ENCODE peak calls at places on chromosomes 16 and 17, in eight cellular contexts. One of them, this sample, is unnamed.

GRCh38 chr16:89498839-89499238 is 8.5 kb upstream of the ANKRD11 start:
- DNase-seq in GM23248: no peak
- DNase-seq in RWPE1: no peak
- DNase-seq in prostate gland: no peak
- DNase-seq in naive thymus-derived CD4-positive, alpha-beta T cell: no peak
- DNase-seq in ascending aorta: no peak
- DNase-seq in body of pancreas: no peak
- DNase-seq in aorta: no peak
- DNase-seq in this sample: no peak

GRCh38 chr16:11042205-11042604 is 97.8 kb downstream of the CLEC16A start:
- DNase-seq in GM23248: no peak
- DNase-seq in RWPE1: no peak
- DNase-seq in prostate gland: no peak
- DNase-seq in naive thymus-derived CD4-positive, alpha-beta T cell: no peak
- DNase-seq in ascending aorta: peak
- DNase-seq in body of pancreas: no peak
- DNase-seq in aorta: no peak
- DNase-seq in this sample: no peak

GRCh38 chr16:19841184-19841583 is 43.5 kb downstream of the GPRC5B start:
- DNase-seq in GM23248: no peak
- DNase-seq in RWPE1: no peak
- DNase-seq in prostate gland: no peak
- DNase-seq in naive thymus-derived CD4-positive, alpha-beta T cell: no peak
- DNase-seq in ascending aorta: no peak
- DNase-seq in body of pancreas: no peak
- DNase-seq in aorta: no peak
- DNase-seq in this sample: no peak

GRCh38 chr16:51133130-51133529 is 17.9 kb downstream of the SALL1 start:
- DNase-seq in GM23248: no peak
- DNase-seq in RWPE1: no peak
- DNase-seq in prostate gland: no peak
- DNase-seq in naive thymus-derived CD4-positive, alpha-beta T cell: no peak
- DNase-seq in ascending aorta: no peak
- DNase-seq in body of pancreas: no peak
- DNase-seq in aorta: no peak
- DNase-seq in this sample: no peak

GRCh38 chr16:64398795-64399194 is 723.1 kb downstream of the CDH11 start:
- DNase-seq in GM23248: peak
- DNase-seq in RWPE1: no peak
- DNase-seq in prostate gland: no peak
- DNase-seq in naive thymus-derived CD4-positive, alpha-beta T cell: no peak
- DNase-seq in ascending aorta: no peak
- DNase-seq in body of pancreas: no peak
- DNase-seq in aorta: no peak
- DNase-seq in this sample: no peak

GRCh38 chr16:11149011-11149616 is 106.9 kb downstream of the SOCS1 start:
- DNase-seq in GM23248: no peak
- DNase-seq in RWPE1: no peak
- DNase-seq in prostate gland: no peak
- DNase-seq in naive thymus-derived CD4-positive, alpha-beta T cell: no peak
- DNase-seq in ascending aorta: no peak
- DNase-seq in body of pancreas: no peak
- DNase-seq in aorta: peak
- DNase-seq in this sample: peak

GRCh38 chr16:25279491-25279890 is 21.8 kb upstream of the ZKSCAN2 start:
- DNase-seq in GM23248: no peak
- DNase-seq in RWPE1: no peak
- DNase-seq in prostate gland: no peak
- DNase-seq in naive thymus-derived CD4-positive, alpha-beta T cell: no peak
- DNase-seq in ascending aorta: no peak
- DNase-seq in body of pancreas: no peak
- DNase-seq in aorta: no peak
- DNase-seq in this sample: no peak

GRCh38 chr16:47309581-47310312 is 151.1 kb downstream of the ITFG1 start:
- DNase-seq in GM23248: peak
- DNase-seq in RWPE1: no peak
- DNase-seq in prostate gland: no peak
- DNase-seq in naive thymus-derived CD4-positive, alpha-beta T cell: no peak
- DNase-seq in ascending aorta: no peak
- DNase-seq in body of pancreas: no peak
- DNase-seq in aorta: no peak
- DNase-seq in this sample: no peak

GRCh38 chr16:31488630-31489564 is 6.0 kb downstream of the SLC5A2 start:
- DNase-seq in GM23248: no peak
- DNase-seq in RWPE1: no peak
- DNase-seq in prostate gland: no peak
- DNase-seq in naive thymus-derived CD4-positive, alpha-beta T cell: no peak
- DNase-seq in ascending aorta: no peak
- DNase-seq in body of pancreas: peak
- DNase-seq in aorta: peak
- DNase-seq in this sample: peak

GRCh38 chr16:29686740-29687327 is 7.9 kb downstream of the QPRT start:
- DNase-seq in GM23248: no peak
- DNase-seq in RWPE1: no peak
- DNase-seq in prostate gland: no peak
- DNase-seq in naive thymus-derived CD4-positive, alpha-beta T cell: no peak
- DNase-seq in ascending aorta: no peak
- DNase-seq in body of pancreas: no peak
- DNase-seq in aorta: no peak
- DNase-seq in this sample: no peak

GRCh38 chr17:3977387-3977786 is 13.2 kb upstream of the ATP2A3 start:
- DNase-seq in GM23248: no peak
- DNase-seq in RWPE1: no peak
- DNase-seq in prostate gland: no peak
- DNase-seq in naive thymus-derived CD4-positive, alpha-beta T cell: no peak
- DNase-seq in ascending aorta: no peak
- DNase-seq in body of pancreas: peak
- DNase-seq in aorta: peak
- DNase-seq in this sample: peak

GRCh38 chr17:35889241-35889640 is 9.1 kb upstream of the CCL5 start:
- DNase-seq in GM23248: no peak
- DNase-seq in RWPE1: no peak
- DNase-seq in prostate gland: no peak
- DNase-seq in naive thymus-derived CD4-positive, alpha-beta T cell: no peak
- DNase-seq in ascending aorta: no peak
- DNase-seq in body of pancreas: no peak
- DNase-seq in aorta: no peak
- DNase-seq in this sample: no peak

GRCh38 chr16:11844499-11844898 is 6.8 kb downstream of the RSL1D1 start:
- DNase-seq in GM23248: no peak
- DNase-seq in RWPE1: no peak
- DNase-seq in prostate gland: no peak
- DNase-seq in naive thymus-derived CD4-positive, alpha-beta T cell: no peak
- DNase-seq in ascending aorta: no peak
- DNase-seq in body of pancreas: no peak
- DNase-seq in aorta: no peak
- DNase-seq in this sample: no peak

GRCh38 chr16:86975445-86975844 is 341.7 kb downstream of the C16orf95 start:
- DNase-seq in GM23248: peak
- DNase-seq in RWPE1: peak
- DNase-seq in prostate gland: no peak
- DNase-seq in naive thymus-derived CD4-positive, alpha-beta T cell: no peak
- DNase-seq in ascending aorta: peak
- DNase-seq in body of pancreas: no peak
- DNase-seq in aorta: peak
- DNase-seq in this sample: peak

GRCh38 chr17:3693829-3694231 is 2.1 kb downstream of the P2RX5 start:
- DNase-seq in GM23248: no peak
- DNase-seq in RWPE1: no peak
- DNase-seq in prostate gland: no peak
- DNase-seq in naive thymus-derived CD4-positive, alpha-beta T cell: no peak
- DNase-seq in ascending aorta: no peak
- DNase-seq in body of pancreas: no peak
- DNase-seq in aorta: peak
- DNase-seq in this sample: no peak

DNA sequence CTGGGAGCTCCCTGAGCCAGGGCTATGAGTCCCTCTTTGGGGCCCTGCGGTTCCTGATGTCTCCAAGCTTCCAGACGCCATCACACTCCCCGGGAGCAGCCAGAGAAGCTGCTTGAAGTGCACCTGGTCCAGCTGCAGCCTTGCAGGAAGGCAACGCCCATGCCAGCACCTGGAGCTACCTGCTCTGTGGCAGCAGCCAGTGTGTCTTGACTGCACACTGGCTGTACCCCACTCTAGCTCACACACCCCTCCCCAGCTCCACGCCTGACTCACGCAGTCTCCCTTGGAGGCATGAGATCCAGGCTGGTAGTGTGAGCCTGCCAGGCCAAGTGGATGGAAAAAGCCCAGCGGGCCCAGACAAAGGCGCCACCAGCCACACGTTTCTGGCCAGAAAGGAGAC is 63.3 kb downstream of the USP32 start:
- DNase-seq in GM23248: no peak
- DNase-seq in RWPE1: no peak
- DNase-seq in prostate gland: no peak
- DNase-seq in naive thymus-derived CD4-positive, alpha-beta T cell: no peak
- DNase-seq in ascending aorta: no peak
- DNase-seq in body of pancreas: no peak
- DNase-seq in aorta: no peak
- DNase-seq in this sample: no peak
- H3K27ac ChIP-seq in GM23248: no peak
- H3K27ac ChIP-seq in RWPE1: peak
- H3K27ac ChIP-seq in prostate gland: no peak
- H3K27ac ChIP-seq in naive thymus-derived CD4-positive, alpha-beta T cell: no peak
- H3K27ac ChIP-seq in ascending aorta: no peak
- H3K27ac ChIP-seq in body of pancreas: no peak
- H3K27ac ChIP-seq in aorta: no peak
- H3K27ac ChIP-seq in this sample: no peak

GRCh38 chr17:40453881-40454630 is 10.8 kb downstream of the IGFBP4 start:
- DNase-seq in GM23248: peak
- DNase-seq in RWPE1: no peak
- DNase-seq in prostate gland: no peak
- DNase-seq in naive thymus-derived CD4-positive, alpha-beta T cell: no peak
- DNase-seq in ascending aorta: no peak
- DNase-seq in body of pancreas: no peak
- DNase-seq in aorta: no peak
- DNase-seq in this sample: peak
- H3K27ac ChIP-seq in GM23248: peak
- H3K27ac ChIP-seq in RWPE1: peak
- H3K27ac ChIP-seq in prostate gland: no peak
- H3K27ac ChIP-seq in naive thymus-derived CD4-positive, alpha-beta T cell: no peak
- H3K27ac ChIP-seq in ascending aorta: peak
- H3K27ac ChIP-seq in body of pancreas: no peak
- H3K27ac ChIP-seq in aorta: no peak
- H3K27ac ChIP-seq in this sample: peak

DNA sequence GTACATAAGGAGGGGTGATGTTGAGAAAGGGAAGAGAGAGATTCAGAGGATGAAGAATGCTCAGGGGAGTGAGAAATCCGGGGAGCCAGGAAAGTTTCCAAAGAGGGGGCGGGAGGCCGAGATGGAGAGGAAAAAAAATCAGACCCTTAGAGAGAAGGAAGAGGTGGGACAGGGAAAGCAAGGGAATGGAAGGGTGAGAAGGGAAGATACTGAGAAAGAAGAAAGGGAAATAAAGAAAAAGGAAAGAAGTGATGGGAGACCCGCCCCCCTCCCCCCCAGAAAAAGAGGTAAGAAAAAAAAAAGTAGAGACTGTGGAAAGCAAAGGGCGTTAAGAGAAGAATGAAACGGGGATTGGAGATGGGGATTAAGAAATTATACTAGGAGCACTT is 507 bp downstream of the DYNLRB2 start:
- DNase-seq in GM23248: peak
- DNase-seq in RWPE1: no peak
- DNase-seq in prostate gland: no peak
- DNase-seq in naive thymus-derived CD4-positive, alpha-beta T cell: no peak
- DNase-seq in ascending aorta: no peak
- DNase-seq in body of pancreas: no peak
- DNase-seq in aorta: no peak
- DNase-seq in this sample: no peak
- H3K27ac ChIP-seq in GM23248: peak
- H3K27ac ChIP-seq in RWPE1: no peak
- H3K27ac ChIP-seq in prostate gland: peak
- H3K27ac ChIP-seq in naive thymus-derived CD4-positive, alpha-beta T cell: peak
- H3K27ac ChIP-seq in ascending aorta: peak
- H3K27ac ChIP-seq in body of pancreas: no peak
- H3K27ac ChIP-seq in aorta: no peak
- H3K27ac ChIP-seq in this sample: peak

DNA sequence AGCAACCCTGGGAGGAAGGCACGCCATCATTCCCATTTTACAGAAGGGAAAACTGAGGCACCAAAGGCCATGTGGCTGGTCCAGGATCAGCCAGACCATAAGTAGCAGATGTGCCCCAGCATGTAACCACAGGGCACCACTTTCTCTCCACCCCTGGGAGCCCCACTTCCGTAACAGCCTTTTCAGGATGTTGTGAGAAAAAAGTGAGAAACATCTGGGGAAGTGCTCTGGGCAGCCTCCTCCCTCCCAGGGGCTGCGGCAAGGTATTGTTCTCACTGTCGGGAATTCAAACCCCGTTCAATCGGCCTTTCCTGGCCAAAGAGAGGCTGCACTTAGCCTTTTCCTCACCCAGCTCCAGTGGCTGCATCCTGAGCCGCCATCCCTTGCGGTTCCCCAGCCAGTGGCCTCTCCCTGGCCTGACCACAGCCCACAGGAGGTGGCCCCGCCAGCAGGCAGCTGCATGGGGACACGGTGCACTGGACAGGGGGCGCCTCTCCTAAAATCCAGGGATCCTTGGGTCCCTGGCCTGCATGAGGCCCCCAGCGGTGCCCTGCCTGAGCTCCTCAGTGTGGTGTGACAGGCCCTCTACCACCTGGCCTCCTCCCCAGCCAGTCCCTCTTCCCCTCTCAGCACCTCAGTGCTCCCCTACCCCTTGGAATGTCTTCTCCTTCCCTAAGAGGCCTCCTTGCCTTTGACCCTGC is 5.7 kb upstream of the CDH5 start:
- DNase-seq in GM23248: no peak
- DNase-seq in RWPE1: no peak
- DNase-seq in prostate gland: no peak
- DNase-seq in naive thymus-derived CD4-positive, alpha-beta T cell: no peak
- DNase-seq in ascending aorta: no peak
- DNase-seq in body of pancreas: no peak
- DNase-seq in aorta: no peak
- DNase-seq in this sample: no peak
- H3K27ac ChIP-seq in GM23248: no peak
- H3K27ac ChIP-seq in RWPE1: peak
- H3K27ac ChIP-seq in prostate gland: no peak
- H3K27ac ChIP-seq in naive thymus-derived CD4-positive, alpha-beta T cell: no peak
- H3K27ac ChIP-seq in ascending aorta: peak
- H3K27ac ChIP-seq in body of pancreas: no peak
- H3K27ac ChIP-seq in aorta: no peak
- H3K27ac ChIP-seq in this sample: no peak

DNA sequence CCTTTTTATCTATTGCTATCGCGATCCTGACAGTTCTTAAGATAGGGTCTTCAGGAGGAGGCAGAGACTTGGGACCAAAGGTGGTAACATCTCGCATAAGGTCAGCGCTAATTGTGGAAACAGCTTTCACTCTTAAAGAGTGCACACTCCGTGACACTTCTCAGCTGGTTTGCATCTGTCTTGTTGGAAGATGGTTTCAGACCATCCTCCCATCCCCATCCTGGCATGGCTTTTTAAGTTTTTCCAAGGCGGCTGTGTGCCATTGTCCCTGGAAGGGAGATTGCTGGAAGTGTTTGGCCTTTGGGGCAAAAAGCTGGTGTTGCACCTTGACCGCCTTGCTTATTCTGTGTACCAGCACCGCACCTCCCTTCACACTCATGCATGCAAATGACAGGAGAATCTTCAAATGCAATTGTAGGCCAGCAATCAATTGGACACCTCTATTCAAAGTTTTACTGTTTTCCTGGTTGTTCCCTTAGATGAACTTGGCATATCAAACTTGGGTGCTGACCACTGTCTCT is 1.5 kb downstream of the SOCS7 start:
- DNase-seq in GM23248: no peak
- DNase-seq in RWPE1: no peak
- DNase-seq in prostate gland: no peak
- DNase-seq in naive thymus-derived CD4-positive, alpha-beta T cell: no peak
- DNase-seq in ascending aorta: no peak
- DNase-seq in body of pancreas: no peak
- DNase-seq in aorta: peak
- DNase-seq in this sample: no peak
- H3K27ac ChIP-seq in GM23248: no peak
- H3K27ac ChIP-seq in RWPE1: peak
- H3K27ac ChIP-seq in prostate gland: peak
- H3K27ac ChIP-seq in naive thymus-derived CD4-positive, alpha-beta T cell: peak
- H3K27ac ChIP-seq in ascending aorta: peak
- H3K27ac ChIP-seq in body of pancreas: no peak
- H3K27ac ChIP-seq in aorta: no peak
- H3K27ac ChIP-seq in this sample: peak

This sample was measured in osteoblast.